ENCODE peak calls at places on chromosome 18, in ten cellular contexts. One of them, this sample, is unnamed.

GRCh38 chr18:76432970-76433767 is 61.9 kb downstream of the ZNF516 start:
- DNase-seq in cardiac fibroblast: no peak
- DNase-seq in HFFc6: no peak
- DNase-seq in K562: no peak
- DNase-seq in A549: no peak
- DNase-seq in IMR-90: no peak
- DNase-seq in cardiac muscle cell: no peak
- DNase-seq in upper lobe of right lung: no peak
- DNase-seq in GM13976: no peak
- DNase-seq in MCF 10A: no peak
- DNase-seq in this sample: no peak

GRCh38 chr18:7224198-7224597 is 6.7 kb upstream of the LRRC30 start:
- DNase-seq in cardiac fibroblast: no peak
- DNase-seq in HFFc6: no peak
- DNase-seq in K562: no peak
- DNase-seq in A549: no peak
- DNase-seq in IMR-90: no peak
- DNase-seq in cardiac muscle cell: no peak
- DNase-seq in upper lobe of right lung: no peak
- DNase-seq in GM13976: no peak
- DNase-seq in MCF 10A: no peak
- DNase-seq in this sample: no peak

GRCh38 chr18:39414009-39414700 is 1848.6 kb upstream of the CELF4 start:
- DNase-seq in cardiac fibroblast: peak; percentile 39
- DNase-seq in HFFc6: peak; percentile 35
- DNase-seq in K562: no peak
- DNase-seq in A549: no peak
- DNase-seq in IMR-90: peak; percentile 82
- DNase-seq in cardiac muscle cell: no peak
- DNase-seq in upper lobe of right lung: no peak
- DNase-seq in GM13976: no peak
- DNase-seq in MCF 10A: peak; percentile 83
- DNase-seq in this sample: peak; percentile 40

GRCh38 chr18:64119916-64120315 is 29.0 kb downstream of the LINC00305 start:
- DNase-seq in cardiac fibroblast: no peak
- DNase-seq in HFFc6: no peak
- DNase-seq in K562: no peak
- DNase-seq in A549: no peak
- DNase-seq in IMR-90: no peak
- DNase-seq in cardiac muscle cell: peak; percentile 36
- DNase-seq in upper lobe of right lung: no peak
- DNase-seq in GM13976: no peak
- DNase-seq in MCF 10A: peak; percentile 26
- DNase-seq in this sample: no peak

GRCh38 chr18:58139627-58140026 is 95.6 kb downstream of the NEDD4L start:
- DNase-seq in cardiac fibroblast: no peak
- DNase-seq in HFFc6: no peak
- DNase-seq in K562: no peak
- DNase-seq in A549: no peak
- DNase-seq in IMR-90: no peak
- DNase-seq in cardiac muscle cell: no peak
- DNase-seq in upper lobe of right lung: no peak
- DNase-seq in GM13976: no peak
- DNase-seq in MCF 10A: no peak
- DNase-seq in this sample: no peak

GRCh38 chr18:39660141-39660540 is 2094.5 kb upstream of the CELF4 start:
- DNase-seq in cardiac fibroblast: no peak
- DNase-seq in HFFc6: no peak
- DNase-seq in K562: no peak
- DNase-seq in A549: no peak
- DNase-seq in IMR-90: peak; percentile 26
- DNase-seq in cardiac muscle cell: no peak
- DNase-seq in upper lobe of right lung: no peak
- DNase-seq in GM13976: no peak
- DNase-seq in MCF 10A: peak; percentile 40
- DNase-seq in this sample: no peak

GRCh38 chr18:78903436-78904178 is 76.0 kb upstream of the SALL3 start:
- DNase-seq in cardiac fibroblast: no peak
- DNase-seq in HFFc6: no peak
- DNase-seq in K562: no peak
- DNase-seq in A549: no peak
- DNase-seq in IMR-90: no peak
- DNase-seq in cardiac muscle cell: no peak
- DNase-seq in upper lobe of right lung: peak; percentile 21
- DNase-seq in GM13976: no peak
- DNase-seq in MCF 10A: no peak
- DNase-seq in this sample: no peak

GRCh38 chr18:6249110-6249680 is 165.5 kb downstream of the L3MBTL4 start:
- DNase-seq in cardiac fibroblast: no peak
- DNase-seq in HFFc6: no peak
- DNase-seq in K562: no peak
- DNase-seq in A549: no peak
- DNase-seq in IMR-90: no peak
- DNase-seq in cardiac muscle cell: no peak
- DNase-seq in upper lobe of right lung: no peak
- DNase-seq in GM13976: peak; percentile 69
- DNase-seq in MCF 10A: no peak
- DNase-seq in this sample: no peak

GRCh38 chr18:3255611-3256165 is 6.2 kb upstream of the MYL12B start:
- DNase-seq in cardiac fibroblast: no peak
- DNase-seq in HFFc6: no peak
- DNase-seq in K562: no peak
- DNase-seq in A549: no peak
- DNase-seq in IMR-90: no peak
- DNase-seq in cardiac muscle cell: no peak
- DNase-seq in upper lobe of right lung: no peak
- DNase-seq in GM13976: no peak
- DNase-seq in MCF 10A: no peak
- DNase-seq in this sample: no peak

GRCh38 chr18:80232710-80233109 is 14.6 kb downstream of the PARD6G start:
- DNase-seq in cardiac fibroblast: no peak
- DNase-seq in HFFc6: no peak
- DNase-seq in K562: no peak
- DNase-seq in A549: no peak
- DNase-seq in IMR-90: no peak
- DNase-seq in cardiac muscle cell: no peak
- DNase-seq in upper lobe of right lung: peak; percentile 33
- DNase-seq in GM13976: no peak
- DNase-seq in MCF 10A: no peak
- DNase-seq in this sample: no peak

GRCh38 chr18:3874593-3874992 is 424.6 kb downstream of the TGIF1 start:
- DNase-seq in cardiac fibroblast: no peak
- DNase-seq in HFFc6: no peak
- DNase-seq in K562: no peak
- DNase-seq in A549: no peak
- DNase-seq in IMR-90: no peak
- DNase-seq in cardiac muscle cell: no peak
- DNase-seq in upper lobe of right lung: no peak
- DNase-seq in GM13976: no peak
- DNase-seq in MCF 10A: no peak
- DNase-seq in this sample: no peak

GRCh38 chr18:3499498-3499897 is 49.5 kb downstream of the TGIF1 start:
- DNase-seq in cardiac fibroblast: no peak
- DNase-seq in HFFc6: no peak
- DNase-seq in K562: no peak
- DNase-seq in A549: peak; percentile 15
- DNase-seq in IMR-90: no peak
- DNase-seq in cardiac muscle cell: peak; percentile 18
- DNase-seq in upper lobe of right lung: no peak
- DNase-seq in GM13976: no peak
- DNase-seq in MCF 10A: no peak
- DNase-seq in this sample: no peak

GRCh38 chr18:55515204-55515603 is 72.8 kb downstream of the TCF4 start:
- DNase-seq in cardiac fibroblast: no peak
- DNase-seq in HFFc6: no peak
- DNase-seq in K562: no peak
- DNase-seq in A549: no peak
- DNase-seq in IMR-90: no peak
- DNase-seq in cardiac muscle cell: no peak
- DNase-seq in upper lobe of right lung: no peak
- DNase-seq in GM13976: no peak
- DNase-seq in MCF 10A: no peak
- DNase-seq in this sample: no peak
- TF ChIP-seq CTCF in cardiac fibroblast: no peak
- TF ChIP-seq CTCF in HFFc6: no peak
- TF ChIP-seq CTCF in K562: no peak
- TF ChIP-seq CTCF in A549: no peak
- TF ChIP-seq CTCF in IMR-90: no peak
- TF ChIP-seq CTCF in cardiac muscle cell: no peak
- TF ChIP-seq CTCF in upper lobe of right lung: no peak
- TF ChIP-seq CTCF in GM13976: no peak
- TF ChIP-seq CTCF in MCF 10A: no peak
- TF ChIP-seq CTCF in this sample: no peak

DNA sequence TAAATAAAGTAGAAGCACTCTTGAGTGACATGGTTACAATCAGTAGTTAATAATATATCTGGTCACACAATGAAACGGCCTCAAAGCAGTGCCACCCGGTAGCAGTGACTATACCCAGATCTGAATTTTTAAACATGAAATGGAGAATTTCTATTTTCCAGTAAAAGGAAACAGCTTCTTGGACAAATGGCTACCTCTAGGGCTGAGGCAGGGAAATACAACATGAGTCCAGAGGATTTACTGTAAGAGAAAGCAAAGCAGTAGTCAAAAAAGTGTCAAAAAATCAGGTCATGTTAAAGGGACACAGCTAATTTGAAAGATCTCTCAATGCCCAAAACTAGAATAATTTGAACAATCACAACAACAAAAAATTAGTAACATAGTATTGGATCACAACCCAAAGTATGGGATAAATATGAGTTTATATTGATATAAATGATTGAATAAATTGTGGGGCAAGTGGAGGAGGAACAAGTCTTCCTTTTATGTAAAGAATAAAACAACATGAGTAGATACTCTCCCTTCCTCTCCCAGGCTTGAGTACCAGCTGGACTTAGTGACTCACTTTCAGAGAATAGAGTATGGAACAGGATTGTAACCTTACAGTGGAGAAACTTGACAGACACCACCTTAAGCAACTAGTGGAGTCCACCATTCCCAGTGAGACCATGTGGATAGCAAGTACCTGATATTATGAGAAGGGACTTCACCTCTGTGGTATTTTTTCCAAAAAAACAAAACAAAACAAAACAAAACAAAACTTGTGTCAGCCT is 180.8 kb downstream of the MBD2 start:
- DNase-seq in cardiac fibroblast: peak; percentile 1
- DNase-seq in HFFc6: no peak
- DNase-seq in K562: no peak
- DNase-seq in A549: no peak
- DNase-seq in IMR-90: no peak
- DNase-seq in cardiac muscle cell: no peak
- DNase-seq in upper lobe of right lung: no peak
- DNase-seq in GM13976: no peak
- DNase-seq in MCF 10A: peak; percentile 30
- DNase-seq in this sample: peak; percentile 8
- TF ChIP-seq CTCF in cardiac fibroblast: peak; percentile 3
- TF ChIP-seq CTCF in HFFc6: no peak
- TF ChIP-seq CTCF in K562: no peak
- TF ChIP-seq CTCF in A549: no peak
- TF ChIP-seq CTCF in IMR-90: no peak
- TF ChIP-seq CTCF in cardiac muscle cell: peak; percentile 40
- TF ChIP-seq CTCF in upper lobe of right lung: no peak
- TF ChIP-seq CTCF in GM13976: no peak
- TF ChIP-seq CTCF in MCF 10A: no peak
- TF ChIP-seq CTCF in this sample: peak; percentile 10

GRCh38 chr18:77765468-77765867 is 515.8 kb downstream of the GALR1 start:
- DNase-seq in cardiac fibroblast: no peak
- DNase-seq in HFFc6: no peak
- DNase-seq in K562: peak; percentile 47
- DNase-seq in A549: peak; percentile 10
- DNase-seq in IMR-90: no peak
- DNase-seq in cardiac muscle cell: peak; percentile 63
- DNase-seq in upper lobe of right lung: no peak
- DNase-seq in GM13976: no peak
- DNase-seq in MCF 10A: peak; percentile 28
- DNase-seq in this sample: no peak
- TF ChIP-seq CTCF in cardiac fibroblast: no peak
- TF ChIP-seq CTCF in HFFc6: peak; percentile 23
- TF ChIP-seq CTCF in K562: peak; percentile 60
- TF ChIP-seq CTCF in A549: peak; percentile 42
- TF ChIP-seq CTCF in IMR-90: no peak
- TF ChIP-seq CTCF in cardiac muscle cell: no peak
- TF ChIP-seq CTCF in upper lobe of right lung: peak; percentile 53
- TF ChIP-seq CTCF in GM13976: no peak
- TF ChIP-seq CTCF in MCF 10A: peak; percentile 40
- TF ChIP-seq CTCF in this sample: no peak

GRCh38 chr18:50982802-50983179 is 15.0 kb downstream of the ELAC1 start:
- DNase-seq in cardiac fibroblast: peak; percentile 21
- DNase-seq in HFFc6: no peak
- DNase-seq in K562: no peak
- DNase-seq in A549: no peak
- DNase-seq in IMR-90: peak; percentile 10
- DNase-seq in cardiac muscle cell: no peak
- DNase-seq in upper lobe of right lung: no peak
- DNase-seq in GM13976: no peak
- DNase-seq in MCF 10A: no peak
- DNase-seq in this sample: peak; percentile 56
- TF ChIP-seq CTCF in cardiac fibroblast: no peak
- TF ChIP-seq CTCF in HFFc6: peak; percentile 43
- TF ChIP-seq CTCF in K562: no peak
- TF ChIP-seq CTCF in A549: no peak
- TF ChIP-seq CTCF in IMR-90: peak; percentile 34
- TF ChIP-seq CTCF in cardiac muscle cell: no peak
- TF ChIP-seq CTCF in upper lobe of right lung: no peak
- TF ChIP-seq CTCF in GM13976: no peak
- TF ChIP-seq CTCF in MCF 10A: no peak
- TF ChIP-seq CTCF in this sample: peak; percentile 10

This sample was measured in foreskin fibroblast.